ENCODE peak calls at places on chromosomes 5 and 9, in four cellular contexts. One of them, this sample, is unnamed.

GRCh38 chr9:1198085-1198484 is 147.9 kb downstream of the DMRT2 start:
- DNase-seq in GM12878: no peak
- DNase-seq in HepG2: no peak
- DNase-seq in K562: no peak
- DNase-seq in this sample: no peak

GRCh38 chr5:75648712-75649111 is 37.5 kb downstream of the ANKDD1B start:
- DNase-seq in K562: peak
- DNase-seq in GM12878: peak
- DNase-seq in HepG2: peak
- DNase-seq in this sample: no peak

GRCh38 chr9:110911659-110912473 is 126.4 kb downstream of the LPAR1 start:
- DNase-seq in HepG2: no peak
- DNase-seq in GM12878: no peak
- DNase-seq in K562: no peak
- DNase-seq in this sample: no peak

GRCh38 chr9:35538361-35539234 is 48.7 kb downstream of the RUSC2 start:
- DNase-seq in GM12878: no peak
- DNase-seq in K562: no peak
- DNase-seq in HepG2: no peak
- DNase-seq in this sample: peak

GRCh38 chr5:147782053-147783028 is at the start of gene JAKMIP2:
- DNase-seq in HepG2: no peak
- DNase-seq in K562: peak
- DNase-seq in GM12878: peak
- DNase-seq in this sample: peak

GRCh38 chr9:27453860-27454553 is 70.1 kb upstream of the IFNK start:
- DNase-seq in K562: no peak
- DNase-seq in GM12878: no peak
- DNase-seq in HepG2: no peak
- DNase-seq in this sample: no peak

GRCh38 chr9:136451221-136451877 is 11.7 kb upstream of the INPP5E start:
- DNase-seq in HepG2: no peak
- DNase-seq in K562: no peak
- DNase-seq in GM12878: no peak
- DNase-seq in this sample: no peak

GRCh38 chr5:127442085-127442484 is 75.4 kb upstream of the PRRC1 start:
- DNase-seq in HepG2: no peak
- DNase-seq in GM12878: no peak
- DNase-seq in K562: peak
- DNase-seq in this sample: no peak

GRCh38 chr9:129932303-129933151 is 97.3 kb downstream of the USP20 start:
- DNase-seq in GM12878: peak
- DNase-seq in HepG2: no peak
- DNase-seq in K562: no peak
- DNase-seq in this sample: no peak

GRCh38 chr5:52521236-52521635 is 266.5 kb upstream of the ITGA1 start:
- DNase-seq in GM12878: no peak
- DNase-seq in HepG2: no peak
- DNase-seq in K562: no peak
- DNase-seq in this sample: no peak

GRCh38 chr5:158843305-158843704 is 256.4 kb downstream of the EBF1 start:
- DNase-seq in GM12878: no peak
- DNase-seq in HepG2: no peak
- DNase-seq in K562: no peak
- DNase-seq in this sample: no peak

GRCh38 chr9:31587176-31587575 is 797.3 kb upstream of the ACO1 start:
- DNase-seq in K562: no peak
- DNase-seq in GM12878: no peak
- DNase-seq in HepG2: no peak
- DNase-seq in this sample: no peak

GRCh38 chr5:170338933-170339779 is 41.6 kb upstream of the LCP2 start:
- DNase-seq in HepG2: no peak
- DNase-seq in K562: peak
- DNase-seq in GM12878: no peak
- DNase-seq in this sample: peak

GRCh38 chr9:130303613-130304055 is 38.1 kb downstream of the HMCN2 start:
- DNase-seq in GM12878: no peak
- DNase-seq in K562: no peak
- DNase-seq in HepG2: no peak
- DNase-seq in this sample: no peak

GRCh38 chr5:137822158-137822764 is 45.4 kb upstream of the MYOT start:
- DNase-seq in HepG2: peak
- DNase-seq in K562: peak
- DNase-seq in GM12878: no peak
- DNase-seq in this sample: peak

GRCh38 chr9:125774106-125774505 is 26.9 kb downstream of the PBX3 start:
- DNase-seq in HepG2: no peak
- DNase-seq in K562: no peak
- DNase-seq in GM12878: no peak
- DNase-seq in this sample: no peak

GRCh38 chr5:27969157-27969556 is 930.8 kb upstream of the CDH9 start:
- DNase-seq in GM12878: no peak
- DNase-seq in K562: no peak
- DNase-seq in HepG2: no peak
- DNase-seq in this sample: no peak

GRCh38 chr5:141637693-141638419 is 1.1 kb downstream of the RELL2 start:
- DNase-seq in GM12878: no peak
- DNase-seq in HepG2: peak
- DNase-seq in K562: peak
- DNase-seq in this sample: peak

GRCh38 chr9:130072515-130073235 is 19.0 kb downstream of the GPR107 start:
- DNase-seq in GM12878: peak
- DNase-seq in HepG2: no peak
- DNase-seq in K562: no peak
- DNase-seq in this sample: no peak

GRCh38 chr5:52740007-52740406 is 47.7 kb upstream of the ITGA1 start:
- DNase-seq in HepG2: no peak
- DNase-seq in K562: no peak
- DNase-seq in GM12878: no peak
- DNase-seq in this sample: no peak

GRCh38 chr9:31916591-31917223 is 467.7 kb upstream of the ACO1 start:
- DNase-seq in GM12878: no peak
- DNase-seq in HepG2: peak
- DNase-seq in K562: no peak
- DNase-seq in this sample: peak

GRCh38 chr5:21391506-21391905 is 1403.5 kb upstream of the CDH18 start:
- DNase-seq in HepG2: peak
- DNase-seq in GM12878: no peak
- DNase-seq in K562: no peak
- DNase-seq in this sample: no peak

GRCh38 chr5:104344809-104345512 is 782.4 kb upstream of the NUDT12 start:
- DNase-seq in GM12878: no peak
- DNase-seq in HepG2: peak
- DNase-seq in K562: no peak
- DNase-seq in this sample: no peak

GRCh38 chr9:129202613-129203555 is 24.8 kb upstream of the IER5L start:
- DNase-seq in GM12878: no peak
- DNase-seq in HepG2: peak
- DNase-seq in K562: peak
- DNase-seq in this sample: peak

GRCh38 chr5:39256472-39256871 is 37.1 kb upstream of the FYB1 start:
- DNase-seq in K562: no peak
- DNase-seq in GM12878: peak
- DNase-seq in HepG2: no peak
- DNase-seq in this sample: no peak

GRCh38 chr5:110027527-110028322 is 338.0 kb downstream of the MAN2A1 start:
- DNase-seq in K562: no peak
- DNase-seq in GM12878: no peak
- DNase-seq in HepG2: no peak
- DNase-seq in this sample: no peak

GRCh38 chr5:124289122-124289521 is 457.3 kb downstream of the ZNF608 start:
- DNase-seq in HepG2: no peak
- DNase-seq in K562: no peak
- DNase-seq in GM12878: no peak
- DNase-seq in this sample: no peak

GRCh38 chr9:101417389-101417788 is 18.2 kb downstream of the ALDOB start:
- DNase-seq in HepG2: no peak
- DNase-seq in K562: no peak
- DNase-seq in GM12878: no peak
- DNase-seq in this sample: no peak
- TF ChIP-seq TCF7 in HepG2: no peak
- TF ChIP-seq TCF7 in K562: no peak
- TF ChIP-seq TCF7 in GM12878: no peak
- TF ChIP-seq TCF7 in this sample: no peak

DNA sequence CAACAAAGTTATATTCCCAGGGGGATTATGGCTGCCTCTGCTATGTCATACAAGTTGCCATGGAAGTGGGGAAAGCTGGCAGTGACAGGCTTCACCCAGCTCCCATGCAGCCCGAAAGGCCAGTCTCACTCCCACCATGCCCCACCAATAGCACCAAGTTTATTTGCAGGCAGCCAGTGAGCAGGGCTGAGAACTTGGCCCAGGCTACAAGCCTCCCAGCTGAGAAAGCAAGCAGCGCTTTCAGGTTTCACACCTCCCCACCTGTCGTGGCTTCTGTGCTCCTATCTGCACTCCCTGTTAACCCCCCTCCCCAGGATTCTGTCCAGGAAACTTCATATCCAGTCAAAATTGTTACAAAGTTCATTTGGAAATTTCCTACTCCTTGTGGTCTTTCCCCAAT is 155.0 kb downstream of the SAXO1 start:
- DNase-seq in GM12878: no peak
- DNase-seq in K562: no peak
- DNase-seq in HepG2: no peak
- DNase-seq in this sample: no peak
- TF ChIP-seq TCF7 in GM12878: no peak
- TF ChIP-seq TCF7 in K562: no peak
- TF ChIP-seq TCF7 in HepG2: no peak
- TF ChIP-seq TCF7 in this sample: no peak

GRCh38 chr9:2337602-2338001 is 284.0 kb upstream of the VLDLR start:
- DNase-seq in HepG2: no peak
- DNase-seq in K562: no peak
- DNase-seq in GM12878: no peak
- DNase-seq in this sample: no peak
- TF ChIP-seq TCF7 in HepG2: no peak
- TF ChIP-seq TCF7 in K562: no peak
- TF ChIP-seq TCF7 in GM12878: no peak
- TF ChIP-seq TCF7 in this sample: no peak

GRCh38 chr5:132049559-132049958 is 10.9 kb upstream of the IL3 start:
- DNase-seq in K562: no peak
- DNase-seq in HepG2: no peak
- DNase-seq in GM12878: no peak
- DNase-seq in this sample: no peak

GRCh38 chr5:132046915-132047314 is 13.5 kb upstream of the IL3 start:
- DNase-seq in GM12878: no peak
- DNase-seq in K562: no peak
- DNase-seq in HepG2: no peak
- DNase-seq in this sample: no peak

GRCh38 chr5:132050136-132050535 is 10.3 kb upstream of the IL3 start:
- DNase-seq in GM12878: no peak
- DNase-seq in HepG2: no peak
- DNase-seq in K562: no peak
- DNase-seq in this sample: no peak

GRCh38 chr5:132050661-132051371 is 9.6 kb upstream of the IL3 start:
- DNase-seq in HepG2: no peak
- DNase-seq in K562: no peak
- DNase-seq in GM12878: no peak
- DNase-seq in this sample: no peak

DNA sequence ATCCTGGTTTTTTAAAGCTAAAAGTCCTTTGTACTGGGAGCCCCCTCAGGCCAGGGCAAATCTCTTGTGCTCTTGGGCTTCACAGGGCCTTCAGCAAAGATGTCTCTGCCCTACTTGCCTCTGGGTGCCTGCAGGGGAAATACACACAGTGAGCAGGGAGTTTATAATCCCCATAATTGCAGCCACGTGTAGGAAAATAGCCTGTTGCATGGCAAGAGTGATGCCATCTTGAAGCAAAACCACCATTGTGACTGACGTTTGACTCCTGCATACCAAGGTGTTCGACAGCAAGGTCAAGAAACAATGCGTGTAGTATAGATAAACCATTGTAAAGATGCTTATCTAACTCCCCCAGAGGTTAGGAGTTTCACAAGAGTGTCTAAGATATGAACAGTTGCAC is 11.4 kb upstream of the IL3 start:
- DNase-seq in HepG2: no peak
- DNase-seq in GM12878: no peak
- DNase-seq in K562: no peak
- DNase-seq in this sample: no peak
- TF ChIP-seq TCF7 in HepG2: no peak
- TF ChIP-seq TCF7 in GM12878: no peak
- TF ChIP-seq TCF7 in K562: no peak
- TF ChIP-seq TCF7 in this sample: no peak

GRCh38 chr5:74200560-74200959 is 440.0 kb downstream of the ENC1 start:
- DNase-seq in K562: no peak
- DNase-seq in HepG2: no peak
- DNase-seq in GM12878: no peak
- DNase-seq in this sample: no peak
- TF ChIP-seq TCF7 in K562: no peak
- TF ChIP-seq TCF7 in HepG2: no peak
- TF ChIP-seq TCF7 in GM12878: no peak
- TF ChIP-seq TCF7 in this sample: no peak

GRCh38 chr9:119360237-119360636 is 9.0 kb downstream of the BRINP1 start:
- DNase-seq in K562: no peak
- DNase-seq in GM12878: no peak
- DNase-seq in HepG2: no peak
- DNase-seq in this sample: no peak
- TF ChIP-seq TCF7 in K562: no peak
- TF ChIP-seq TCF7 in GM12878: no peak
- TF ChIP-seq TCF7 in HepG2: no peak
- TF ChIP-seq TCF7 in this sample: no peak

This sample was measured in WTC11.